ENCODE peak calls at places on chromosomes 3 and 15, in five cellular contexts. S is NCI-H1092 treated with DMSO at 0.1 percent for 48 hours, K is upper lobe of right lung, O is fibroblast of the conjunctiva, Z is HuH-7. R is an unnamed sample.

GRCh38 chr15:80367661-80368060 is 36.5 kb upstream of the ARNT2 start:
- DNase-seq in S (no peak), K (no peak), O (no peak), Z (no peak), R (no peak)

GRCh38 chr3:86702381-86702958 is 288.5 kb downstream of the VGLL3 start:
- DNase-seq in S (no peak), K (no peak), O (no peak), Z (no peak), R (no peak)

GRCh38 chr15:70586241-70586640 is 177.1 kb downstream of the UACA start:
- DNase-seq in S (no peak), K (no peak), O (no peak), Z (no peak), R (no peak)

GRCh38 chr3:185680216-185680615 is 94.1 kb downstream of the SENP2 start:
- DNase-seq in S (no peak), K (no peak), O (no peak), Z (no peak), R (no peak)

GRCh38 chr3:188956839-188957489 is 214.8 kb upstream of the TPRG1 start:
- DNase-seq in S (peak; percentile 42), K (no peak), O (peak; percentile 65), Z (no peak), R (peak; percentile 29)

GRCh38 chr15:73258271-73259108 is 110.3 kb downstream of the HCN4 start:
- DNase-seq in S (no peak), K (no peak), O (no peak), Z (no peak), R (no peak)

GRCh38 chr3:17307889-17308288 is 423.1 kb downstream of the PLCL2 start:
- DNase-seq in S (no peak), K (no peak), O (no peak), Z (no peak), R (no peak)

GRCh38 chr3:106213954-106214353 is 345.1 kb upstream of the CBLB start:
- DNase-seq in S (no peak), K (no peak), O (no peak), Z (no peak), R (no peak)

GRCh38 chr3:48656841-48657281 is 5.8 kb downstream of the CELSR3 start:
- DNase-seq in S (no peak), K (no peak), O (no peak), Z (no peak), R (no peak)

GRCh38 chr15:31476411-31476810 is 149.8 kb downstream of the KLF13 start:
- DNase-seq in S (no peak), K (peak; percentile 60), O (no peak), Z (no peak), R (no peak)

GRCh38 chr3:23942546-23942945 is 2.5 kb upstream of the NR1D2 start:
- DNase-seq in S (no peak), K (no peak), O (no peak), Z (no peak), R (no peak)

GRCh38 chr15:84645496-84645895 is 8.6 kb downstream of the WDR73 start:
- DNase-seq in S (no peak), K (no peak), O (no peak), Z (no peak), R (no peak)

GRCh38 chr15:52808441-52808840 is 18.3 kb upstream of the ONECUT1 start:
- DNase-seq in S (no peak), K (no peak), O (no peak), Z (no peak), R (no peak)

GRCh38 chr15:28892789-28893610 is 7.2 kb downstream of the APBA2 start:
- DNase-seq in S (peak; percentile 49), K (no peak), O (no peak), Z (no peak), R (no peak)

GRCh38 chr15:62653122-62653521 is 389.4 kb upstream of the TPM1 start:
- DNase-seq in S (no peak), K (no peak), O (no peak), Z (no peak), R (no peak)

R was measured in CD4-positive, alpha-beta memory T cell.